ENCODE peak calls at places on chromosomes 5 and 9, in eight cellular contexts. One of them, this sample, is unnamed.
A peak's percentile ranks its signal among the peaks of the same experiment; 100 is the strongest.

GRCh38 chr5:174306345-174307030 is 261.0 kb downstream of the NSG2 start:
- DNase-seq in brain microvascular endothelial cell: no peak
- DNase-seq in H1: no peak
- DNase-seq in AG04450: no peak
- DNase-seq in H9: peak; percentile 24
- DNase-seq in suprapubic skin: no peak
- DNase-seq in cardiac muscle cell: no peak
- DNase-seq in IMR-90: no peak
- DNase-seq in this sample: no peak

GRCh38 chr9:96126321-96126881 is 175.6 kb downstream of the HSD17B3 start:
- DNase-seq in H9: no peak
- DNase-seq in IMR-90: no peak
- DNase-seq in brain microvascular endothelial cell: no peak
- DNase-seq in cardiac muscle cell: no peak
- DNase-seq in suprapubic skin: no peak
- DNase-seq in H1: no peak
- DNase-seq in AG04450: no peak
- DNase-seq in this sample: no peak

GRCh38 chr5:158938181-158938580 is 161.5 kb downstream of the EBF1 start:
- DNase-seq in AG04450: no peak
- DNase-seq in IMR-90: no peak
- DNase-seq in brain microvascular endothelial cell: no peak
- DNase-seq in H1: no peak
- DNase-seq in cardiac muscle cell: no peak
- DNase-seq in suprapubic skin: no peak
- DNase-seq in H9: no peak
- DNase-seq in this sample: no peak

GRCh38 chr9:87684627-87685204 is 41.2 kb upstream of the CTSL start:
- DNase-seq in cardiac muscle cell: peak; percentile 57
- DNase-seq in suprapubic skin: peak; percentile 67
- DNase-seq in AG04450: no peak
- DNase-seq in H9: peak; percentile 58
- DNase-seq in H1: peak; percentile 84
- DNase-seq in IMR-90: peak; percentile 24
- DNase-seq in brain microvascular endothelial cell: peak; percentile 4
- DNase-seq in this sample: peak; percentile 47

GRCh38 chr9:95058121-95058785 is 259.3 kb downstream of the FANCC start:
- DNase-seq in H9: no peak
- DNase-seq in cardiac muscle cell: no peak
- DNase-seq in H1: no peak
- DNase-seq in IMR-90: no peak
- DNase-seq in AG04450: no peak
- DNase-seq in suprapubic skin: no peak
- DNase-seq in brain microvascular endothelial cell: no peak
- DNase-seq in this sample: no peak

GRCh38 chr9:127177221-127177620 is 54.8 kb upstream of the ANGPTL2 start:
- DNase-seq in cardiac muscle cell: no peak
- DNase-seq in suprapubic skin: peak; percentile 49
- DNase-seq in brain microvascular endothelial cell: no peak
- DNase-seq in H1: no peak
- DNase-seq in IMR-90: no peak
- DNase-seq in H9: peak; percentile 17
- DNase-seq in AG04450: no peak
- DNase-seq in this sample: peak; percentile 6

GRCh38 chr5:32511778-32512374 is 67.3 kb upstream of the ZFR start:
- DNase-seq in IMR-90: no peak
- DNase-seq in AG04450: no peak
- DNase-seq in H1: no peak
- DNase-seq in suprapubic skin: no peak
- DNase-seq in cardiac muscle cell: no peak
- DNase-seq in brain microvascular endothelial cell: no peak
- DNase-seq in H9: no peak
- DNase-seq in this sample: no peak

GRCh38 chr5:147093138-147093537 is 141.7 kb upstream of the STK32A start:
- DNase-seq in H9: no peak
- DNase-seq in brain microvascular endothelial cell: peak; percentile 7
- DNase-seq in H1: no peak
- DNase-seq in AG04450: no peak
- DNase-seq in IMR-90: peak; percentile 1
- DNase-seq in suprapubic skin: no peak
- DNase-seq in cardiac muscle cell: no peak
- DNase-seq in this sample: no peak

GRCh38 chr9:20729545-20729944 is 45.5 kb downstream of the FOCAD start:
- DNase-seq in suprapubic skin: no peak
- DNase-seq in H1: no peak
- DNase-seq in IMR-90: peak; percentile 24
- DNase-seq in AG04450: no peak
- DNase-seq in brain microvascular endothelial cell: no peak
- DNase-seq in H9: no peak
- DNase-seq in cardiac muscle cell: no peak
- DNase-seq in this sample: no peak

GRCh38 chr5:82275267-82275664 is 2.9 kb downstream of the RPS23 start:
- DNase-seq in brain microvascular endothelial cell: no peak
- DNase-seq in H9: no peak
- DNase-seq in suprapubic skin: no peak
- DNase-seq in IMR-90: no peak
- DNase-seq in AG04450: no peak
- DNase-seq in cardiac muscle cell: no peak
- DNase-seq in H1: no peak
- DNase-seq in this sample: no peak

GRCh38 chr5:147208134-147208533 is 26.7 kb upstream of the STK32A start:
- DNase-seq in IMR-90: no peak
- DNase-seq in AG04450: no peak
- DNase-seq in cardiac muscle cell: no peak
- DNase-seq in H1: no peak
- DNase-seq in suprapubic skin: no peak
- DNase-seq in brain microvascular endothelial cell: no peak
- DNase-seq in H9: no peak
- DNase-seq in this sample: no peak

GRCh38 chr5:38816083-38817030 is 29.5 kb upstream of the OSMR start:
- DNase-seq in H1: no peak
- DNase-seq in IMR-90: no peak
- DNase-seq in H9: no peak
- DNase-seq in cardiac muscle cell: no peak
- DNase-seq in AG04450: no peak
- DNase-seq in suprapubic skin: no peak
- DNase-seq in brain microvascular endothelial cell: no peak
- DNase-seq in this sample: no peak

GRCh38 chr9:660227-660626 is 181.3 kb upstream of the DMRT1 start:
- DNase-seq in suprapubic skin: no peak
- DNase-seq in H9: no peak
- DNase-seq in H1: no peak
- DNase-seq in cardiac muscle cell: no peak
- DNase-seq in IMR-90: no peak
- DNase-seq in brain microvascular endothelial cell: no peak
- DNase-seq in AG04450: no peak
- DNase-seq in this sample: no peak

GRCh38 chr5:145536133-145536532 is 299.0 kb downstream of the PRELID2 start:
- DNase-seq in IMR-90: peak; percentile 76
- DNase-seq in H9: no peak
- DNase-seq in cardiac muscle cell: no peak
- DNase-seq in H1: no peak
- DNase-seq in suprapubic skin: no peak
- DNase-seq in AG04450: no peak
- DNase-seq in brain microvascular endothelial cell: no peak
- DNase-seq in this sample: no peak

GRCh38 chr5:123367739-123368138 is 55.5 kb downstream of the CEP120 start:
- DNase-seq in IMR-90: peak; percentile 32
- DNase-seq in H9: no peak
- DNase-seq in AG04450: no peak
- DNase-seq in suprapubic skin: no peak
- DNase-seq in cardiac muscle cell: peak; percentile 31
- DNase-seq in H1: no peak
- DNase-seq in brain microvascular endothelial cell: no peak
- DNase-seq in this sample: no peak

GRCh38 chr5:106521701-106522100 is 1149.0 kb downstream of the EFNA5 start:
- DNase-seq in cardiac muscle cell: no peak
- DNase-seq in H9: no peak
- DNase-seq in IMR-90: peak; percentile 76
- DNase-seq in brain microvascular endothelial cell: peak; percentile 88
- DNase-seq in suprapubic skin: no peak
- DNase-seq in H1: no peak
- DNase-seq in AG04450: peak; percentile 33
- DNase-seq in this sample: no peak

GRCh38 chr5:151585970-151586369 is 5.2 kb downstream of the FAT2 start:
- DNase-seq in AG04450: no peak
- DNase-seq in cardiac muscle cell: no peak
- DNase-seq in brain microvascular endothelial cell: no peak
- DNase-seq in H1: no peak
- DNase-seq in IMR-90: no peak
- DNase-seq in H9: no peak
- DNase-seq in suprapubic skin: peak; percentile 76
- DNase-seq in this sample: no peak

GRCh38 chr9:110919609-110920008 is 118.7 kb downstream of the LPAR1 start:
- DNase-seq in cardiac muscle cell: no peak
- DNase-seq in brain microvascular endothelial cell: peak; percentile 80
- DNase-seq in H9: no peak
- DNase-seq in IMR-90: peak; percentile 90
- DNase-seq in AG04450: no peak
- DNase-seq in suprapubic skin: no peak
- DNase-seq in H1: no peak
- DNase-seq in this sample: no peak

GRCh38 chr5:154118385-154118784 is 72.1 kb upstream of the GALNT10 start:
- DNase-seq in IMR-90: no peak
- DNase-seq in suprapubic skin: no peak
- DNase-seq in H9: no peak
- DNase-seq in cardiac muscle cell: no peak
- DNase-seq in brain microvascular endothelial cell: no peak
- DNase-seq in H1: no peak
- DNase-seq in AG04450: no peak
- DNase-seq in this sample: no peak

GRCh38 chr9:134053401-134053871 is 14.4 kb downstream of the BRD3 start:
- DNase-seq in AG04450: no peak
- DNase-seq in H1: no peak
- DNase-seq in H9: no peak
- DNase-seq in IMR-90: no peak
- DNase-seq in suprapubic skin: peak; percentile 46
- DNase-seq in brain microvascular endothelial cell: no peak
- DNase-seq in cardiac muscle cell: no peak
- DNase-seq in this sample: no peak

GRCh38 chr5:74762599-74762998 is 4.3 kb downstream of the GFM2 start:
- DNase-seq in brain microvascular endothelial cell: peak; percentile 45
- DNase-seq in cardiac muscle cell: no peak
- DNase-seq in AG04450: peak; percentile 55
- DNase-seq in IMR-90: peak; percentile 83
- DNase-seq in H9: no peak
- DNase-seq in H1: no peak
- DNase-seq in suprapubic skin: no peak
- DNase-seq in this sample: no peak

GRCh38 chr5:77957516-77957915 is 181.4 kb upstream of the TBCA start:
- DNase-seq in brain microvascular endothelial cell: no peak
- DNase-seq in cardiac muscle cell: no peak
- DNase-seq in H1: peak; percentile 65
- DNase-seq in H9: peak; percentile 44
- DNase-seq in IMR-90: no peak
- DNase-seq in suprapubic skin: no peak
- DNase-seq in AG04450: no peak
- DNase-seq in this sample: no peak
- H3K27me3 ChIP-seq in brain microvascular endothelial cell: peaks cover 40% of the 10 kb centered on the region
- H3K27me3 ChIP-seq in cardiac muscle cell: peaks cover 75% of the 10 kb centered on the region
- H3K27me3 ChIP-seq in H1: peaks cover 42% of the 10 kb centered on the region
- H3K27me3 ChIP-seq in H9: peaks cover 35% of the 10 kb centered on the region
- H3K27me3 ChIP-seq in IMR-90: peaks cover 39% of the 10 kb centered on the region
- H3K27me3 ChIP-seq in suprapubic skin: peaks cover 34% of the 10 kb centered on the region
- H3K27me3 ChIP-seq in AG04450: peaks cover 37% of the 10 kb centered on the region
- H3K27me3 ChIP-seq in this sample: no peaks in the 10 kb centered on the region

GRCh38 chr9:105447814-105448812 is at the start of gene FSD1L:
- DNase-seq in cardiac muscle cell: peak; percentile 97
- DNase-seq in AG04450: peak; percentile 78
- DNase-seq in IMR-90: peak; percentile 90
- DNase-seq in suprapubic skin: peak; percentile 92
- DNase-seq in H1: peak; percentile 89
- DNase-seq in brain microvascular endothelial cell: peak; percentile 90
- DNase-seq in H9: peak; percentile 93
- DNase-seq in this sample: peak; percentile 99
- TF ChIP-seq CTCF in cardiac muscle cell: peak; percentile 45
- TF ChIP-seq CTCF in AG04450: peak; percentile 19
- TF ChIP-seq CTCF in IMR-90: peak; percentile 25
- TF ChIP-seq CTCF in suprapubic skin: no peak
- TF ChIP-seq CTCF in H1: peak; percentile 43
- TF ChIP-seq CTCF in brain microvascular endothelial cell: peak; percentile 16
- TF ChIP-seq CTCF in H9: no peak
- TF ChIP-seq CTCF in this sample: peak; percentile 91

DNA sequence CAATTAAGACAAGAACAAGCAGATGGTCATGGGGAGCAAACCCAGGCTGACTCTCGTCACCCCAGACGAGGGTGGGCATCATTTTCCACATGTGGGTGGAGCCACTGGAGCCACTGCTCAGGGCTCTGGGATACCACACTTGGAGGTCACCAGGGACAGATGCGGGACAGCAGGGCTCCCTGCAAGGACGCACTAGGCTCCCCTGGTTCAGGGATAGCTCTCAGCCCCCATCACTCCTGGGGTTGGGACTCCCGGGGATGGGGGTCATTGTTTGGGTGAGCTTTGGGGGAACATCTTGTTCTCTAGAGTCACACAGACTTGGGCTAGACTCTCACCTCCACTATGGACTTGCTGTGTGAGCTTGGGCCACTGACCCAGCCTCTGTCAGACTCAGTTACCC is 57.8 kb downstream of the GTF3C4 start:
- DNase-seq in brain microvascular endothelial cell: no peak
- DNase-seq in cardiac muscle cell: no peak
- DNase-seq in H1: no peak
- DNase-seq in AG04450: no peak
- DNase-seq in IMR-90: no peak
- DNase-seq in H9: no peak
- DNase-seq in suprapubic skin: no peak
- DNase-seq in this sample: no peak
- H3K27me3 ChIP-seq in brain microvascular endothelial cell: peaks cover 2% of the 10 kb centered on the region
- H3K27me3 ChIP-seq in cardiac muscle cell: peaks cover 3% of the 10 kb centered on the region
- H3K27me3 ChIP-seq in H1: no peaks in the 10 kb centered on the region
- H3K27me3 ChIP-seq in AG04450: peaks cover 21% of the 10 kb centered on the region
- H3K27me3 ChIP-seq in IMR-90: peaks cover 38% of the 10 kb centered on the region
- H3K27me3 ChIP-seq in H9: no peaks in the 10 kb centered on the region
- H3K27me3 ChIP-seq in suprapubic skin: no peaks in the 10 kb centered on the region
- H3K27me3 ChIP-seq in this sample: no peaks in the 10 kb centered on the region

GRCh38 chr9:137305788-137306545 is 3.9 kb upstream of the NRARP start:
- DNase-seq in AG04450: no peak
- DNase-seq in IMR-90: no peak
- DNase-seq in brain microvascular endothelial cell: no peak
- DNase-seq in cardiac muscle cell: peak; percentile 0
- DNase-seq in suprapubic skin: peak; percentile 69
- DNase-seq in H1: no peak
- DNase-seq in H9: peak; percentile 38
- DNase-seq in this sample: peak; percentile 11

GRCh38 chr9:137303893-137304382 is 1.9 kb upstream of the NRARP start:
- DNase-seq in brain microvascular endothelial cell: no peak
- DNase-seq in cardiac muscle cell: no peak
- DNase-seq in H9: peak; percentile 31
- DNase-seq in IMR-90: no peak
- DNase-seq in suprapubic skin: peak; percentile 67
- DNase-seq in H1: peak; percentile 49
- DNase-seq in AG04450: no peak
- DNase-seq in this sample: no peak

GRCh38 chr9:137305060-137305787 is 3.2 kb upstream of the NRARP start:
- DNase-seq in cardiac muscle cell: peak; percentile 59
- DNase-seq in H9: peak; percentile 83
- DNase-seq in brain microvascular endothelial cell: peak; percentile 54
- DNase-seq in AG04450: no peak
- DNase-seq in IMR-90: no peak
- DNase-seq in suprapubic skin: peak; percentile 77
- DNase-seq in H1: peak; percentile 66
- DNase-seq in this sample: peak; percentile 92

GRCh38 chr9:137303031-137303892 is 1.2 kb upstream of the NRARP start:
- DNase-seq in IMR-90: no peak
- DNase-seq in cardiac muscle cell: no peak
- DNase-seq in H1: peak; percentile 66
- DNase-seq in brain microvascular endothelial cell: no peak
- DNase-seq in AG04450: no peak
- DNase-seq in suprapubic skin: peak; percentile 75
- DNase-seq in H9: peak; percentile 52
- DNase-seq in this sample: no peak

GRCh38 chr9:137304383-137305059 is 2.5 kb upstream of the NRARP start:
- DNase-seq in cardiac muscle cell: peak; percentile 40
- DNase-seq in IMR-90: no peak
- DNase-seq in H9: peak; percentile 30
- DNase-seq in suprapubic skin: peak; percentile 70
- DNase-seq in AG04450: no peak
- DNase-seq in H1: no peak
- DNase-seq in brain microvascular endothelial cell: no peak
- DNase-seq in this sample: peak; percentile 63
- TF ChIP-seq CTCF in cardiac muscle cell: peak; percentile 20
- TF ChIP-seq CTCF in IMR-90: peak; percentile 15
- TF ChIP-seq CTCF in H9: no peak
- TF ChIP-seq CTCF in suprapubic skin: no peak
- TF ChIP-seq CTCF in AG04450: peak; percentile 24
- TF ChIP-seq CTCF in H1: no peak
- TF ChIP-seq CTCF in brain microvascular endothelial cell: peak; percentile 51
- TF ChIP-seq CTCF in this sample: peak; percentile 38